ENCODE peak calls at places on chromosomes 1 and 21, in five cellular contexts. J, N, G, Q and S are unnamed samples.

GRCh38 chr1:50417946-50418599 is 5.2 kb downstream of the DMRTA2 start:
- DNase-seq in J (no peak), N (no peak), G (no peak), Q (no peak), S (no peak)

GRCh38 chr1:157110686-157111085 is 11.1 kb upstream of the ETV3L start:
- DNase-seq in J (no peak), N (no peak), G (no peak), Q (no peak), S (no peak)

GRCh38 chr1:76933847-76934657 is 66.8 kb downstream of the ST6GALNAC5 start:
- DNase-seq in J (no peak), N (no peak), G (no peak), Q (no peak), S (peak; percentile 9)

GRCh38 chr1:242426271-242426905 is 98.1 kb downstream of the PLD5 start:
- DNase-seq in J (no peak), N (no peak), G (no peak), Q (no peak), S (no peak)

GRCh38 chr1:36553591-36554417 is 71.1 kb upstream of the CSF3R start:
- DNase-seq in J (peak; percentile 58), N (peak; percentile 29), G (no peak), Q (peak; percentile 61), S (peak; percentile 78)

GRCh38 chr21:31045841-31046240 is 7.6 kb upstream of the KRTAP19-8 start:
- DNase-seq in J (no peak), N (no peak), G (no peak), Q (no peak), S (no peak)

GRCh38 chr1:145963218-145964019 is 956 bp downstream of the ANKRD34A start:
- DNase-seq in J (no peak), N (no peak), G (no peak), Q (no peak), S (peak; percentile 66)

GRCh38 chr1:117051224-117052064 is 8.7 kb upstream of the TTF2 start:
- DNase-seq in J (no peak), N (no peak), G (no peak), Q (peak; percentile 35), S (no peak)

GRCh38 chr1:58709540-58709939 is 9.7 kb upstream of the MYSM1 start:
- DNase-seq in J (no peak), N (no peak), G (no peak), Q (no peak), S (no peak)

GRCh38 chr1:29519733-29520132 is 283.4 kb downstream of the PTPRU start:
- DNase-seq in J (no peak), N (no peak), G (no peak), Q (peak; percentile 23), S (no peak)

GRCh38 chr1:156400191-156400920 is 31.3 kb downstream of the RHBG start:
- DNase-seq in J (no peak), N (no peak), G (no peak), Q (no peak), S (no peak)

GRCh38 chr1:244445320-244446181 is 6.2 kb downstream of the ADSS2 start:
- DNase-seq in J (no peak), N (no peak), G (no peak), Q (no peak), S (no peak)

GRCh38 chr1:185681034-185681633 is 53.1 kb upstream of the HMCN1 start:
- DNase-seq in J (peak; percentile 74), N (no peak), G (no peak), Q (no peak), S (peak; percentile 60)